ENCODE peak calls at places on chromosomes 12 and 14, in five cellular contexts. R is HCT116; E is activated effector memory CD4-positive, alpha-beta T cell treated with Interleukin-2 at 50 U/mL for 16 hours; A is NCI-H82; J is activated CD4-positive, alpha-beta T cell treated with anti-CD3 and anti-CD28 coated beads, Interleukin-2, amount 10 ng/mL, durations not matched to agents 7 days and 5 days. K is an unnamed sample.

GRCh38 chr12:93378373-93379310 is 917 bp downstream of the NUDT4 start:
- DNase-seq in R (no peak), E (peak), A (peak), J (peak), K (peak)

GRCh38 chr12:107449891-107450290 is 235.7 kb upstream of the PWP1 start:
- DNase-seq in R (no peak), E (no peak), A (no peak), J (no peak), K (no peak)

GRCh38 chr12:13128291-13129000 is 25.0 kb upstream of the GSG1 start:
- DNase-seq in R (no peak), E (no peak), A (no peak), J (no peak), K (no peak)

GRCh38 chr12:20099395-20099976 is 268.9 kb upstream of the PDE3A start:
- DNase-seq in R (no peak), E (no peak), A (no peak), J (no peak), K (no peak)

GRCh38 chr14:61573321-61573720 is 122.0 kb upstream of the HIF1A start:
- DNase-seq in R (no peak), E (no peak), A (no peak), J (no peak), K (no peak)

GRCh38 chr12:843609-844008 is 91.2 kb downstream of the WNK1 start:
- DNase-seq in R (no peak), E (no peak), A (no peak), J (no peak), K (no peak)

GRCh38 chr14:47619397-47619796 is 56.0 kb downstream of the MDGA2 start:
- DNase-seq in R (no peak), E (no peak), A (no peak), J (no peak), K (no peak)

GRCh38 chr12:93624595-93625294 is 52.3 kb downstream of the SOCS2 start:
- DNase-seq in R (peak), E (no peak), A (no peak), J (no peak), K (no peak)

GRCh38 chr14:69132513-69133181 is 20.3 kb downstream of the DCAF5 start:
- DNase-seq in R (no peak), E (no peak), A (peak), J (no peak), K (no peak)

GRCh38 chr12:77064891-77065360 is 443 bp downstream of the E2F7 start:
- DNase-seq in R (no peak), E (peak), A (peak), J (peak), K (no peak)

GRCh38 chr12:7994731-7995205 is 37.7 kb upstream of the FOXJ2 start:
- DNase-seq in R (no peak), E (no peak), A (no peak), J (no peak), K (no peak)

GRCh38 chr12:132375747-132376463 is 46.5 kb upstream of the GALNT9 start:
- DNase-seq in R (no peak), E (no peak), A (no peak), J (no peak), K (no peak)

GRCh38 chr14:75217508-75218206 is 41.2 kb upstream of the TMED10 start:
- DNase-seq in R (no peak), E (no peak), A (no peak), J (no peak), K (no peak)

GRCh38 chr14:36905272-36906046 is 243.8 kb downstream of the PAX9 start:
- DNase-seq in R (no peak), E (no peak), A (peak), J (no peak), K (no peak)

GRCh38 chr14:100440207-100440631 is 117.1 kb downstream of the SLC25A47 start:
- DNase-seq in R (no peak), E (no peak), A (peak), J (peak), K (no peak)

GRCh38 chr12:65170245-65170881 is 980 bp downstream of the LEMD3 start:
- DNase-seq in R (peak), E (peak), A (peak), J (peak), K (peak)

GRCh38 chr12:26938660-26939185 is 453 bp downstream of the FGFR1OP2 start:
- DNase-seq in R (peak), E (no peak), A (no peak), J (peak), K (no peak)

GRCh38 chr12:94994312-94994711 is 9.2 kb downstream of the NDUFA12 start:
- DNase-seq in R (peak), E (no peak), A (no peak), J (no peak), K (no peak)

GRCh38 chr12:1594045-1594294 is 411 bp downstream of the FBXL14 start:
- DNase-seq in R (no peak), E (peak), A (peak), J (no peak), K (peak)

GRCh38 chr14:60944206-60944605 is 36.7 kb downstream of the TRMT5 start:
- DNase-seq in R (no peak), E (no peak), A (peak), J (no peak), K (no peak)

GRCh38 chr12:52126605-52127578 is 47.4 kb downstream of the SMIM41 start:
- DNase-seq in R (no peak), E (no peak), A (no peak), J (no peak), K (no peak)

GRCh38 chr14:40003773-40004172 is 571.5 kb upstream of the FBXO33 start:
- DNase-seq in R (no peak), E (no peak), A (peak), J (no peak), K (no peak)

GRCh38 chr14:30725763-30726162 is 103.6 kb downstream of the SCFD1 start:
- DNase-seq in R (no peak), E (no peak), A (no peak), J (no peak), K (no peak)

GRCh38 chr12:96514328-96514727 is 25.0 kb downstream of the CFAP54 start:
- DNase-seq in R (no peak), E (no peak), A (no peak), J (no peak), K (no peak)

GRCh38 chr14:21109377-21110260 is 8.8 kb downstream of the TMEM253 start:
- DNase-seq in R (no peak), E (no peak), A (peak), J (no peak), K (no peak)

K was measured in AML-193.